ENCODE peak calls at places on chromosomes 16 and 17, in four cellular contexts. One of them, this sample, is unnamed.

GRCh38 chr16:76653390-76654026 is 376.3 kb downstream of the CNTNAP4 start:
- DNase-seq in Peyer's patch: no peak
- DNase-seq in transverse colon: no peak
- DNase-seq in ascending aorta: no peak
- DNase-seq in this sample: peak

GRCh38 chr17:30113213-30113612 is 3.4 kb upstream of the NSRP1 start:
- DNase-seq in Peyer's patch: no peak
- DNase-seq in transverse colon: peak
- DNase-seq in ascending aorta: no peak
- DNase-seq in this sample: peak

GRCh38 chr16:15477802-15478201 is 43.4 kb downstream of the BMERB1 start:
- DNase-seq in Peyer's patch: no peak
- DNase-seq in transverse colon: no peak
- DNase-seq in ascending aorta: no peak
- DNase-seq in this sample: no peak

GRCh38 chr17:65235284-65235683 is 98.1 kb downstream of the RGS9 start:
- DNase-seq in Peyer's patch: no peak
- DNase-seq in transverse colon: no peak
- DNase-seq in ascending aorta: no peak
- DNase-seq in this sample: no peak

GRCh38 chr17:7177954-7178477 is 1.2 kb downstream of the ASGR1 start:
- DNase-seq in Peyer's patch: no peak
- DNase-seq in transverse colon: no peak
- DNase-seq in ascending aorta: no peak
- DNase-seq in this sample: peak

GRCh38 chr16:85114909-85115567 is 2.8 kb upstream of the CIBAR2 start:
- DNase-seq in Peyer's patch: peak
- DNase-seq in transverse colon: peak
- DNase-seq in ascending aorta: peak
- DNase-seq in this sample: peak

GRCh38 chr16:67024384-67024896 is 4.5 kb upstream of the CBFB start:
- DNase-seq in Peyer's patch: no peak
- DNase-seq in transverse colon: peak
- DNase-seq in ascending aorta: peak
- DNase-seq in this sample: no peak

GRCh38 chr17:60506312-60506711 is 19.7 kb downstream of the APPBP2 start:
- DNase-seq in Peyer's patch: no peak
- DNase-seq in transverse colon: no peak
- DNase-seq in ascending aorta: no peak
- DNase-seq in this sample: no peak

GRCh38 chr16:65510850-65511249 is 389.0 kb upstream of the CDH11 start:
- DNase-seq in Peyer's patch: no peak
- DNase-seq in transverse colon: no peak
- DNase-seq in ascending aorta: no peak
- DNase-seq in this sample: no peak

GRCh38 chr16:87570938-87571867 is 31.1 kb upstream of the JPH3 start:
- DNase-seq in Peyer's patch: peak
- DNase-seq in transverse colon: peak
- DNase-seq in ascending aorta: peak
- DNase-seq in this sample: peak

GRCh38 chr16:87575027-87575804 is 27.1 kb upstream of the JPH3 start:
- DNase-seq in Peyer's patch: no peak
- DNase-seq in transverse colon: no peak
- DNase-seq in ascending aorta: no peak
- DNase-seq in this sample: no peak

GRCh38 chr16:87570564-87570937 is 31.8 kb upstream of the JPH3 start:
- DNase-seq in Peyer's patch: no peak
- DNase-seq in transverse colon: no peak
- DNase-seq in ascending aorta: no peak
- DNase-seq in this sample: no peak

GRCh38 chr16:87571868-87572244 is 30.5 kb upstream of the JPH3 start:
- DNase-seq in Peyer's patch: no peak
- DNase-seq in transverse colon: no peak
- DNase-seq in ascending aorta: no peak
- DNase-seq in this sample: no peak

DNA sequence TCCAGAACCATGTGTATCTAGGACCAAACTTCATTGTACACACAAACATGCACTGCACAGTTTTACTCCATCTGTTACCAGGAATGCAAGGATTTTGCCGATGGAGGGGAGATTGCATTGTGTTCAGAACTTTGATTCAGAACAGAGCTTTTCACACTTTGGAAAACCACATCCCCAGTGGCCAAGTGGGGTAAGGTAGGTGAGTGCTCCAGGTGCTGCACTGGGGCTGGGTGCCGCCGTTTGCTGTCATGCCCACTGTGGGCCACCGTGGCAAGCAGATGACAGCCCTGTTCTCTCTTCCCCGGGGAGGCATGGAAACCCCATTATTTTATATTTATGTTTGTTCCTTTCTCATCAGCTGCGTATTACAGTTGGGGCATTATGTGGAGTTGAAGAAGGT is 29.3 kb upstream of the JPH3 start:
- DNase-seq in Peyer's patch: no peak
- DNase-seq in transverse colon: no peak
- DNase-seq in ascending aorta: no peak
- DNase-seq in this sample: no peak
- TF ChIP-seq CTCF in Peyer's patch: no peak
- TF ChIP-seq CTCF in transverse colon: no peak
- TF ChIP-seq CTCF in ascending aorta: no peak
- TF ChIP-seq CTCF in this sample: no peak

GRCh38 chr17:33523577-33523981 is 230.5 kb upstream of the ASIC2 start:
- DNase-seq in Peyer's patch: no peak
- DNase-seq in transverse colon: peak
- DNase-seq in ascending aorta: no peak
- DNase-seq in this sample: no peak

GRCh38 chr17:33520404-33521032 is 227.4 kb upstream of the ASIC2 start:
- DNase-seq in Peyer's patch: peak
- DNase-seq in transverse colon: peak
- DNase-seq in ascending aorta: no peak
- DNase-seq in this sample: peak

GRCh38 chr17:33519692-33520091 is 226.6 kb upstream of the ASIC2 start:
- DNase-seq in Peyer's patch: no peak
- DNase-seq in transverse colon: no peak
- DNase-seq in ascending aorta: no peak
- DNase-seq in this sample: no peak

GRCh38 chr17:33521784-33522183 is 228.7 kb upstream of the ASIC2 start:
- DNase-seq in Peyer's patch: no peak
- DNase-seq in transverse colon: no peak
- DNase-seq in ascending aorta: no peak
- DNase-seq in this sample: peak

GRCh38 chr17:33522623-33523022 is 229.5 kb upstream of the ASIC2 start:
- DNase-seq in Peyer's patch: no peak
- DNase-seq in transverse colon: no peak
- DNase-seq in ascending aorta: no peak
- DNase-seq in this sample: no peak
- TF ChIP-seq CTCF in Peyer's patch: no peak
- TF ChIP-seq CTCF in transverse colon: no peak
- TF ChIP-seq CTCF in ascending aorta: no peak
- TF ChIP-seq CTCF in this sample: no peak

DNA sequence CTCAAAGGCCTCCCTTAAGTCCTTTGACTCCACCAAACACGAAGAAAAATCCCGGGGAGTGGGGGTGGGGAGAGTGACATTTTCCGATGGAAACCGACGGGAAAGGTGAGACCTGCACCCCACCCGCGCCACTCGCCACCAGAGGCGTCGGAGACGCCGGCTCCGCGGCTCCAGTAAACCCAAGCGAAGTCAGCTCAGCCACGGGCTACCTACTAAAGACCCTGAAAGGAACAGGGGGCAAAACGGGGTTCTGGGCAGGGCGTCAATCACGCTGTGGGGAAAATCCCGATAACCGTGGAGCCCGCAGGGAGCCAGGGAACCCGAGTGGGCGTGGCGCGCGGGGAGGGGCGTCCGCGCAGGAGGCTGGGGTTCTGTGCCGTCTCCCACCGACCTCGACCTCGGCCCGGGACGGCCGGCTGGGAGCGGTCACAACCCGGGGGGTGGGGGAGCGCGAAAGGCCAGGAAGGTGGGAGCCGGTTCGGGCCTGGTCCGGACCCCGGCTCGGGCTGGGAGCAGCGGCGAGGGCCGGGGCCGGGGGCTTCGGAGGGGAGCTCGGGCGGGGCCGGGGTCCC is 565 bp downstream of the WDR45B start:
- DNase-seq in Peyer's patch: peak
- DNase-seq in transverse colon: peak
- DNase-seq in ascending aorta: peak
- DNase-seq in this sample: peak
- TF ChIP-seq CTCF in Peyer's patch: no peak
- TF ChIP-seq CTCF in transverse colon: peak
- TF ChIP-seq CTCF in ascending aorta: no peak
- TF ChIP-seq CTCF in this sample: no peak

GRCh38 chr16:71895679-71896385 is 501 bp downstream of the IST1 start:
- DNase-seq in Peyer's patch: peak
- DNase-seq in transverse colon: peak
- DNase-seq in ascending aorta: no peak
- DNase-seq in this sample: peak

GRCh38 chr16:71896688-71897368 is 1.5 kb downstream of the IST1 start:
- DNase-seq in Peyer's patch: no peak
- DNase-seq in transverse colon: no peak
- DNase-seq in ascending aorta: no peak
- DNase-seq in this sample: no peak

GRCh38 chr16:71893888-71894228 is 1.5 kb upstream of the IST1 start:
- DNase-seq in Peyer's patch: no peak
- DNase-seq in transverse colon: no peak
- DNase-seq in ascending aorta: no peak
- DNase-seq in this sample: no peak

GRCh38 chr16:71894229-71894920 is 956 bp upstream of the IST1 start:
- DNase-seq in Peyer's patch: peak
- DNase-seq in transverse colon: peak
- DNase-seq in ascending aorta: peak
- DNase-seq in this sample: peak

GRCh38 chr16:71894921-71895678 is at the start of gene IST1:
- DNase-seq in Peyer's patch: peak
- DNase-seq in transverse colon: peak
- DNase-seq in ascending aorta: peak
- DNase-seq in this sample: peak
- TF ChIP-seq CTCF in Peyer's patch: no peak
- TF ChIP-seq CTCF in transverse colon: no peak
- TF ChIP-seq CTCF in ascending aorta: no peak
- TF ChIP-seq CTCF in this sample: no peak

GRCh38 chr16:10579965-10580918 is at the start of gene EMP2:
- DNase-seq in Peyer's patch: peak
- DNase-seq in transverse colon: peak
- DNase-seq in ascending aorta: peak
- DNase-seq in this sample: peak
- TF ChIP-seq CTCF in Peyer's patch: no peak
- TF ChIP-seq CTCF in transverse colon: peak
- TF ChIP-seq CTCF in ascending aorta: peak
- TF ChIP-seq CTCF in this sample: peak

GRCh38 chr16:19916064-19916463 is 31.4 kb upstream of the GPRC5B start:
- DNase-seq in Peyer's patch: no peak
- DNase-seq in transverse colon: no peak
- DNase-seq in ascending aorta: no peak
- DNase-seq in this sample: no peak

GRCh38 chr16:19913306-19913717 is 28.7 kb upstream of the GPRC5B start:
- DNase-seq in Peyer's patch: no peak
- DNase-seq in transverse colon: no peak
- DNase-seq in ascending aorta: no peak
- DNase-seq in this sample: no peak

GRCh38 chr16:19911747-19912146 is 27.1 kb upstream of the GPRC5B start:
- DNase-seq in Peyer's patch: no peak
- DNase-seq in transverse colon: no peak
- DNase-seq in ascending aorta: no peak
- DNase-seq in this sample: no peak

GRCh38 chr16:19912445-19913305 is 28.0 kb upstream of the GPRC5B start:
- DNase-seq in Peyer's patch: no peak
- DNase-seq in transverse colon: no peak
- DNase-seq in ascending aorta: no peak
- DNase-seq in this sample: no peak

GRCh38 chr16:19914877-19915276 is 30.2 kb upstream of the GPRC5B start:
- DNase-seq in Peyer's patch: no peak
- DNase-seq in transverse colon: no peak
- DNase-seq in ascending aorta: no peak
- DNase-seq in this sample: no peak
- TF ChIP-seq CTCF in Peyer's patch: no peak
- TF ChIP-seq CTCF in transverse colon: no peak
- TF ChIP-seq CTCF in ascending aorta: no peak
- TF ChIP-seq CTCF in this sample: no peak

GRCh38 chr17:57269052-57269451 is 12.7 kb downstream of the MSI2 start:
- DNase-seq in Peyer's patch: no peak
- DNase-seq in transverse colon: no peak
- DNase-seq in ascending aorta: no peak
- DNase-seq in this sample: no peak

GRCh38 chr17:57271821-57272220 is 15.5 kb downstream of the MSI2 start:
- DNase-seq in Peyer's patch: no peak
- DNase-seq in transverse colon: no peak
- DNase-seq in ascending aorta: no peak
- DNase-seq in this sample: no peak

GRCh38 chr17:57268176-57268575 is 11.9 kb downstream of the MSI2 start:
- DNase-seq in Peyer's patch: no peak
- DNase-seq in transverse colon: no peak
- DNase-seq in ascending aorta: no peak
- DNase-seq in this sample: no peak

GRCh38 chr17:57269598-57270255 is 13.4 kb downstream of the MSI2 start:
- DNase-seq in Peyer's patch: no peak
- DNase-seq in transverse colon: no peak
- DNase-seq in ascending aorta: no peak
- DNase-seq in this sample: no peak

GRCh38 chr17:57270801-57271245 is 14.5 kb downstream of the MSI2 start:
- DNase-seq in Peyer's patch: no peak
- DNase-seq in transverse colon: no peak
- DNase-seq in ascending aorta: no peak
- DNase-seq in this sample: no peak
- TF ChIP-seq CTCF in Peyer's patch: no peak
- TF ChIP-seq CTCF in transverse colon: no peak
- TF ChIP-seq CTCF in ascending aorta: no peak
- TF ChIP-seq CTCF in this sample: no peak

GRCh38 chr16:1283996-1284592 is 25.3 kb upstream of the UBE2I start:
- DNase-seq in Peyer's patch: no peak
- DNase-seq in transverse colon: no peak
- DNase-seq in ascending aorta: no peak
- DNase-seq in this sample: no peak

GRCh38 chr16:1287982-1288670 is 21.3 kb upstream of the UBE2I start:
- DNase-seq in Peyer's patch: no peak
- DNase-seq in transverse colon: no peak
- DNase-seq in ascending aorta: no peak
- DNase-seq in this sample: no peak

GRCh38 chr16:1286492-1287094 is 22.8 kb upstream of the UBE2I start:
- DNase-seq in Peyer's patch: no peak
- DNase-seq in transverse colon: no peak
- DNase-seq in ascending aorta: no peak
- DNase-seq in this sample: no peak

GRCh38 chr16:1283296-1283695 is 26.1 kb upstream of the UBE2I start:
- DNase-seq in Peyer's patch: no peak
- DNase-seq in transverse colon: no peak
- DNase-seq in ascending aorta: no peak
- DNase-seq in this sample: no peak

GRCh38 chr16:1285669-1286491 is 23.6 kb upstream of the UBE2I start:
- DNase-seq in Peyer's patch: no peak
- DNase-seq in transverse colon: no peak
- DNase-seq in ascending aorta: no peak
- DNase-seq in this sample: no peak
- TF ChIP-seq CTCF in Peyer's patch: no peak
- TF ChIP-seq CTCF in transverse colon: no peak
- TF ChIP-seq CTCF in ascending aorta: no peak
- TF ChIP-seq CTCF in this sample: no peak

This sample was measured in Calu3.